ENCODE peak calls at places on chromosome 15, in eight cellular contexts. One of them, this sample, is unnamed.

GRCh38 chr15:89171136-89172072 is 50.0 kb downstream of the RLBP1 start:
- DNase-seq in A549: peak; percentile 74
- DNase-seq in neural crest cell: peak; percentile 61
- DNase-seq in CD4-positive, alpha-beta T cell: no peak
- DNase-seq in choroid plexus epithelial cell: peak; percentile 66
- DNase-seq in mesothelial cell of epicardium: no peak
- DNase-seq in OCI-LY7: peak; percentile 14
- DNase-seq in AG04450: no peak
- DNase-seq in this sample: no peak

GRCh38 chr15:99306694-99307338 is 55.5 kb downstream of the LRRC28 start:
- DNase-seq in mesothelial cell of epicardium: no peak
- DNase-seq in neural crest cell: no peak
- DNase-seq in OCI-LY7: no peak
- DNase-seq in CD4-positive, alpha-beta T cell: no peak
- DNase-seq in A549: no peak
- DNase-seq in AG04450: no peak
- DNase-seq in choroid plexus epithelial cell: no peak
- DNase-seq in this sample: no peak

GRCh38 chr15:35444557-35445204 is 101.3 kb downstream of the DPH6 start:
- DNase-seq in OCI-LY7: peak; percentile 38
- DNase-seq in CD4-positive, alpha-beta T cell: no peak
- DNase-seq in neural crest cell: no peak
- DNase-seq in A549: peak; percentile 47
- DNase-seq in mesothelial cell of epicardium: no peak
- DNase-seq in AG04450: no peak
- DNase-seq in choroid plexus epithelial cell: peak; percentile 80
- DNase-seq in this sample: peak; percentile 45

GRCh38 chr15:41512078-41512394 is 1.6 kb downstream of the LTK start:
- DNase-seq in A549: no peak
- DNase-seq in mesothelial cell of epicardium: no peak
- DNase-seq in choroid plexus epithelial cell: no peak
- DNase-seq in neural crest cell: no peak
- DNase-seq in OCI-LY7: no peak
- DNase-seq in CD4-positive, alpha-beta T cell: no peak
- DNase-seq in AG04450: no peak
- DNase-seq in this sample: peak; percentile 63

GRCh38 chr15:78457101-78457500 is 19.1 kb downstream of the IREB2 start:
- DNase-seq in neural crest cell: no peak
- DNase-seq in mesothelial cell of epicardium: no peak
- DNase-seq in OCI-LY7: no peak
- DNase-seq in CD4-positive, alpha-beta T cell: no peak
- DNase-seq in A549: peak; percentile 45
- DNase-seq in choroid plexus epithelial cell: peak; percentile 91
- DNase-seq in AG04450: peak; percentile 21
- DNase-seq in this sample: no peak

GRCh38 chr15:31274496-31275330 is 51.9 kb upstream of the KLF13 start:
- DNase-seq in neural crest cell: no peak
- DNase-seq in A549: no peak
- DNase-seq in OCI-LY7: no peak
- DNase-seq in choroid plexus epithelial cell: peak; percentile 34
- DNase-seq in CD4-positive, alpha-beta T cell: no peak
- DNase-seq in AG04450: no peak
- DNase-seq in mesothelial cell of epicardium: no peak
- DNase-seq in this sample: no peak

GRCh38 chr15:89836255-89837133 is 21.8 kb upstream of the ANPEP start:
- DNase-seq in AG04450: peak; percentile 84
- DNase-seq in A549: no peak
- DNase-seq in CD4-positive, alpha-beta T cell: no peak
- DNase-seq in OCI-LY7: no peak
- DNase-seq in neural crest cell: no peak
- DNase-seq in mesothelial cell of epicardium: no peak
- DNase-seq in choroid plexus epithelial cell: peak; percentile 96
- DNase-seq in this sample: no peak

GRCh38 chr15:31271706-31272557 is 54.7 kb upstream of the KLF13 start:
- DNase-seq in OCI-LY7: no peak
- DNase-seq in neural crest cell: no peak
- DNase-seq in A549: no peak
- DNase-seq in CD4-positive, alpha-beta T cell: no peak
- DNase-seq in mesothelial cell of epicardium: no peak
- DNase-seq in AG04450: no peak
- DNase-seq in choroid plexus epithelial cell: no peak
- DNase-seq in this sample: no peak

GRCh38 chr15:36584511-36584910 is 5.1 kb downstream of the CDIN1 start:
- DNase-seq in AG04450: no peak
- DNase-seq in CD4-positive, alpha-beta T cell: no peak
- DNase-seq in A549: no peak
- DNase-seq in mesothelial cell of epicardium: no peak
- DNase-seq in neural crest cell: no peak
- DNase-seq in choroid plexus epithelial cell: no peak
- DNase-seq in OCI-LY7: no peak
- DNase-seq in this sample: no peak

GRCh38 chr15:51907136-51907862 is 64.3 kb downstream of the LEO1 start:
- DNase-seq in CD4-positive, alpha-beta T cell: no peak
- DNase-seq in choroid plexus epithelial cell: peak; percentile 6
- DNase-seq in AG04450: no peak
- DNase-seq in A549: peak; percentile 69
- DNase-seq in neural crest cell: no peak
- DNase-seq in mesothelial cell of epicardium: no peak
- DNase-seq in OCI-LY7: no peak
- DNase-seq in this sample: no peak

GRCh38 chr15:49062900-49063299 is 16.7 kb upstream of the SECISBP2L start:
- DNase-seq in mesothelial cell of epicardium: no peak
- DNase-seq in choroid plexus epithelial cell: no peak
- DNase-seq in neural crest cell: no peak
- DNase-seq in CD4-positive, alpha-beta T cell: no peak
- DNase-seq in AG04450: no peak
- DNase-seq in OCI-LY7: no peak
- DNase-seq in A549: no peak
- DNase-seq in this sample: no peak

GRCh38 chr15:88983861-88984429 is 70.8 kb upstream of the MFGE8 start:
- DNase-seq in AG04450: no peak
- DNase-seq in CD4-positive, alpha-beta T cell: no peak
- DNase-seq in neural crest cell: no peak
- DNase-seq in A549: no peak
- DNase-seq in OCI-LY7: no peak
- DNase-seq in choroid plexus epithelial cell: no peak
- DNase-seq in mesothelial cell of epicardium: no peak
- DNase-seq in this sample: no peak

GRCh38 chr15:42133356-42133755 is 23.1 kb downstream of the PLA2G4F start:
- DNase-seq in CD4-positive, alpha-beta T cell: no peak
- DNase-seq in OCI-LY7: no peak
- DNase-seq in mesothelial cell of epicardium: no peak
- DNase-seq in A549: no peak
- DNase-seq in neural crest cell: no peak
- DNase-seq in choroid plexus epithelial cell: no peak
- DNase-seq in AG04450: no peak
- DNase-seq in this sample: no peak

GRCh38 chr15:76155742-76156141 is 96.0 kb downstream of the TMEM266 start:
- DNase-seq in CD4-positive, alpha-beta T cell: no peak
- DNase-seq in AG04450: no peak
- DNase-seq in choroid plexus epithelial cell: no peak
- DNase-seq in mesothelial cell of epicardium: no peak
- DNase-seq in A549: no peak
- DNase-seq in OCI-LY7: no peak
- DNase-seq in neural crest cell: no peak
- DNase-seq in this sample: no peak

GRCh38 chr15:35777016-35777415 is 231.1 kb upstream of the DPH6 start:
- DNase-seq in neural crest cell: no peak
- DNase-seq in choroid plexus epithelial cell: no peak
- DNase-seq in CD4-positive, alpha-beta T cell: no peak
- DNase-seq in AG04450: no peak
- DNase-seq in mesothelial cell of epicardium: no peak
- DNase-seq in A549: no peak
- DNase-seq in OCI-LY7: no peak
- DNase-seq in this sample: no peak

DNA sequence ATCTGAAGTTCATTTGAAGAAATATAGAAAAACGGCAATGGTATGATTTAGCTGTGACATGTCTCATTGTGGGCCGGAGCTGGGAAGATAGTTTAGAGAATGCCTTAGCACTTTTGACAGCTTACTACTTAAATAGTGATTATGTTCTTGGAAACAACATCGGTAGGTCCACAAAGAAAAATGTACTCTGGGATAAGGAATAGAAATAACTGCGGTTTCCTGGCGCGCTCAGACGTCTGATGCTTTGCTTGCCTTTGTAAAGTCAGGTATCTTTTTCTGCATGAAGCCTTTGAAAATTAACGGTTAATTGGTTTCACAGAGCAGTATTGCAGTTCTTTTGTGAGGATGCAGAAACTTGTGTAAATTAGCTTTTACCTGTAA is 1.4 kb downstream of the USP3 start:
- DNase-seq in neural crest cell: no peak
- DNase-seq in CD4-positive, alpha-beta T cell: no peak
- DNase-seq in mesothelial cell of epicardium: no peak
- DNase-seq in choroid plexus epithelial cell: no peak
- DNase-seq in AG04450: no peak
- DNase-seq in OCI-LY7: no peak
- DNase-seq in A549: no peak
- DNase-seq in this sample: no peak
- TF ChIP-seq CTCF in neural crest cell: peak; percentile 5
- TF ChIP-seq CTCF in CD4-positive, alpha-beta T cell: no peak
- TF ChIP-seq CTCF in mesothelial cell of epicardium: no peak
- TF ChIP-seq CTCF in choroid plexus epithelial cell: no peak
- TF ChIP-seq CTCF in AG04450: no peak
- TF ChIP-seq CTCF in OCI-LY7: no peak
- TF ChIP-seq CTCF in A549: no peak
- TF ChIP-seq CTCF in this sample: no peak

GRCh38 chr15:81085898-81086297 is 48.2 kb upstream of the CFAP161 start:
- DNase-seq in CD4-positive, alpha-beta T cell: no peak
- DNase-seq in AG04450: no peak
- DNase-seq in OCI-LY7: no peak
- DNase-seq in A549: no peak
- DNase-seq in choroid plexus epithelial cell: no peak
- DNase-seq in mesothelial cell of epicardium: no peak
- DNase-seq in neural crest cell: no peak
- DNase-seq in this sample: no peak

GRCh38 chr15:81088496-81088895 is 45.6 kb upstream of the CFAP161 start:
- DNase-seq in AG04450: no peak
- DNase-seq in CD4-positive, alpha-beta T cell: no peak
- DNase-seq in OCI-LY7: no peak
- DNase-seq in neural crest cell: no peak
- DNase-seq in A549: no peak
- DNase-seq in mesothelial cell of epicardium: no peak
- DNase-seq in choroid plexus epithelial cell: no peak
- DNase-seq in this sample: no peak

GRCh38 chr15:81087694-81088093 is 46.4 kb upstream of the CFAP161 start:
- DNase-seq in AG04450: no peak
- DNase-seq in CD4-positive, alpha-beta T cell: no peak
- DNase-seq in choroid plexus epithelial cell: no peak
- DNase-seq in mesothelial cell of epicardium: no peak
- DNase-seq in OCI-LY7: no peak
- DNase-seq in A549: no peak
- DNase-seq in neural crest cell: no peak
- DNase-seq in this sample: no peak

GRCh38 chr15:81085213-81085612 is 48.9 kb upstream of the CFAP161 start:
- DNase-seq in choroid plexus epithelial cell: no peak
- DNase-seq in OCI-LY7: no peak
- DNase-seq in CD4-positive, alpha-beta T cell: no peak
- DNase-seq in neural crest cell: no peak
- DNase-seq in AG04450: no peak
- DNase-seq in mesothelial cell of epicardium: no peak
- DNase-seq in A549: no peak
- DNase-seq in this sample: no peak

GRCh38 chr15:81087121-81087520 is 46.9 kb upstream of the CFAP161 start:
- DNase-seq in mesothelial cell of epicardium: no peak
- DNase-seq in CD4-positive, alpha-beta T cell: no peak
- DNase-seq in choroid plexus epithelial cell: peak; percentile 37
- DNase-seq in A549: no peak
- DNase-seq in AG04450: no peak
- DNase-seq in neural crest cell: no peak
- DNase-seq in OCI-LY7: no peak
- DNase-seq in this sample: no peak
- TF ChIP-seq CTCF in mesothelial cell of epicardium: no peak
- TF ChIP-seq CTCF in CD4-positive, alpha-beta T cell: no peak
- TF ChIP-seq CTCF in choroid plexus epithelial cell: no peak
- TF ChIP-seq CTCF in A549: no peak
- TF ChIP-seq CTCF in AG04450: no peak
- TF ChIP-seq CTCF in neural crest cell: no peak
- TF ChIP-seq CTCF in OCI-LY7: no peak
- TF ChIP-seq CTCF in this sample: no peak

GRCh38 chr15:45970542-45970941 is 335.7 kb downstream of the SQOR start:
- DNase-seq in choroid plexus epithelial cell: no peak
- DNase-seq in mesothelial cell of epicardium: no peak
- DNase-seq in OCI-LY7: no peak
- DNase-seq in CD4-positive, alpha-beta T cell: no peak
- DNase-seq in neural crest cell: no peak
- DNase-seq in A549: no peak
- DNase-seq in AG04450: no peak
- DNase-seq in this sample: no peak
- TF ChIP-seq CTCF in choroid plexus epithelial cell: no peak
- TF ChIP-seq CTCF in mesothelial cell of epicardium: no peak
- TF ChIP-seq CTCF in OCI-LY7: no peak
- TF ChIP-seq CTCF in CD4-positive, alpha-beta T cell: peak; percentile 66
- TF ChIP-seq CTCF in neural crest cell: no peak
- TF ChIP-seq CTCF in A549: no peak
- TF ChIP-seq CTCF in AG04450: no peak
- TF ChIP-seq CTCF in this sample: no peak

GRCh38 chr15:68795298-68795848 is 25.3 kb downstream of the ANP32A start:
- DNase-seq in mesothelial cell of epicardium: peak; percentile 44
- DNase-seq in AG04450: no peak
- DNase-seq in OCI-LY7: peak; percentile 49
- DNase-seq in neural crest cell: peak; percentile 49
- DNase-seq in A549: no peak
- DNase-seq in CD4-positive, alpha-beta T cell: peak; percentile 55
- DNase-seq in choroid plexus epithelial cell: peak; percentile 85
- DNase-seq in this sample: peak; percentile 60

GRCh38 chr15:68797157-68797556 is 23.5 kb downstream of the ANP32A start:
- DNase-seq in neural crest cell: no peak
- DNase-seq in choroid plexus epithelial cell: no peak
- DNase-seq in A549: no peak
- DNase-seq in mesothelial cell of epicardium: no peak
- DNase-seq in OCI-LY7: no peak
- DNase-seq in CD4-positive, alpha-beta T cell: no peak
- DNase-seq in AG04450: no peak
- DNase-seq in this sample: peak; percentile 55

GRCh38 chr15:68794869-68795268 is 25.8 kb downstream of the ANP32A start:
- DNase-seq in A549: no peak
- DNase-seq in choroid plexus epithelial cell: peak; percentile 39
- DNase-seq in AG04450: no peak
- DNase-seq in CD4-positive, alpha-beta T cell: no peak
- DNase-seq in OCI-LY7: no peak
- DNase-seq in neural crest cell: no peak
- DNase-seq in mesothelial cell of epicardium: no peak
- DNase-seq in this sample: no peak

GRCh38 chr15:68797589-68798377 is 22.9 kb downstream of the ANP32A start:
- DNase-seq in choroid plexus epithelial cell: no peak
- DNase-seq in A549: no peak
- DNase-seq in OCI-LY7: no peak
- DNase-seq in neural crest cell: no peak
- DNase-seq in mesothelial cell of epicardium: no peak
- DNase-seq in CD4-positive, alpha-beta T cell: no peak
- DNase-seq in AG04450: no peak
- DNase-seq in this sample: no peak

DNA sequence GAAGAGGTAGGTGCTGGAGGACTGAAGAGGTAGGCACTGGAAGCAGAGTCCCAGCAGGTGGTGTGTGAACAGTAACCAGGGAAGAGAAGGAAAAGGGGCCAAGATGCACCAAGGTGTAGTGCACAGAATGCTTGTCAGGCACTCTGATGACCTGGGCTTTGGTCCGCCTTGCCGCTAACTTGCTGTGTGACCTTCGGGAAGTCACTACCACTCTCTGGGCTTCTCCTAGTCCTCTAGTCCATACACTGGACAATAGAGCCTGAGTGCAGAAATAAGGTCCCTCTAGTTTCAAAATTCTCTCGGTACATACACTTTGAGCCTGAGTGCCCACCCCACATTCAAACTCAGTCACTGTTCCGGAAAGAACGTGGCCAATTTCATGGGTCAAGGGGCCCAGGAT is 24.1 kb downstream of the ANP32A start:
- DNase-seq in A549: no peak
- DNase-seq in mesothelial cell of epicardium: no peak
- DNase-seq in OCI-LY7: no peak
- DNase-seq in CD4-positive, alpha-beta T cell: no peak
- DNase-seq in AG04450: no peak
- DNase-seq in choroid plexus epithelial cell: no peak
- DNase-seq in neural crest cell: no peak
- DNase-seq in this sample: no peak
- TF ChIP-seq CTCF in A549: no peak
- TF ChIP-seq CTCF in mesothelial cell of epicardium: no peak
- TF ChIP-seq CTCF in OCI-LY7: no peak
- TF ChIP-seq CTCF in CD4-positive, alpha-beta T cell: no peak
- TF ChIP-seq CTCF in AG04450: no peak
- TF ChIP-seq CTCF in choroid plexus epithelial cell: no peak
- TF ChIP-seq CTCF in neural crest cell: no peak
- TF ChIP-seq CTCF in this sample: no peak

This sample was measured in GM13977.